ENCODE peak calls at places on chromosomes 3 and 15, in seven cellular contexts. One of them, this sample, is unnamed.

GRCh38 chr3:123353852-123354238 is 95.0 kb downstream of the ADCY5 start:
- DNase-seq in IMR-90: peak
- DNase-seq in fibroblast of lung: no peak
- DNase-seq in neural progenitor cell: no peak
- DNase-seq in GM12864: no peak
- DNase-seq in bronchial epithelial cell: peak
- DNase-seq in neuronal stem cell: no peak
- DNase-seq in this sample: no peak

GRCh38 chr3:182465301-182466185 is 327.8 kb upstream of the ATP11B start:
- DNase-seq in GM12864: no peak
- DNase-seq in neuronal stem cell: no peak
- DNase-seq in neural progenitor cell: no peak
- DNase-seq in IMR-90: no peak
- DNase-seq in fibroblast of lung: no peak
- DNase-seq in bronchial epithelial cell: no peak
- DNase-seq in this sample: no peak

GRCh38 chr3:13506239-13506638 is 26.1 kb downstream of the HDAC11 start:
- DNase-seq in fibroblast of lung: no peak
- DNase-seq in bronchial epithelial cell: no peak
- DNase-seq in GM12864: no peak
- DNase-seq in IMR-90: no peak
- DNase-seq in neuronal stem cell: no peak
- DNase-seq in neural progenitor cell: no peak
- DNase-seq in this sample: no peak

GRCh38 chr3:141060287-141060686 is 9.1 kb downstream of the SPSB4 start:
- DNase-seq in neuronal stem cell: no peak
- DNase-seq in neural progenitor cell: no peak
- DNase-seq in fibroblast of lung: no peak
- DNase-seq in GM12864: no peak
- DNase-seq in bronchial epithelial cell: no peak
- DNase-seq in IMR-90: no peak
- DNase-seq in this sample: no peak

GRCh38 chr3:24494616-24495333 is at the start of gene THRB:
- DNase-seq in bronchial epithelial cell: peak
- DNase-seq in neuronal stem cell: peak
- DNase-seq in neural progenitor cell: peak
- DNase-seq in GM12864: no peak
- DNase-seq in fibroblast of lung: peak
- DNase-seq in IMR-90: no peak
- DNase-seq in this sample: peak

GRCh38 chr15:83112233-83112958 is 5.0 kb downstream of the TM6SF1 start:
- DNase-seq in fibroblast of lung: peak
- DNase-seq in bronchial epithelial cell: no peak
- DNase-seq in IMR-90: peak
- DNase-seq in neuronal stem cell: no peak
- DNase-seq in GM12864: no peak
- DNase-seq in neural progenitor cell: no peak
- DNase-seq in this sample: peak

GRCh38 chr3:122660575-122660974 is 20.1 kb upstream of the PARP14 start:
- DNase-seq in GM12864: no peak
- DNase-seq in IMR-90: no peak
- DNase-seq in bronchial epithelial cell: no peak
- DNase-seq in fibroblast of lung: no peak
- DNase-seq in neuronal stem cell: no peak
- DNase-seq in neural progenitor cell: peak
- DNase-seq in this sample: no peak

GRCh38 chr3:192445768-192446644 is 281.3 kb downstream of the FGF12 start:
- DNase-seq in neuronal stem cell: no peak
- DNase-seq in fibroblast of lung: no peak
- DNase-seq in GM12864: no peak
- DNase-seq in neural progenitor cell: peak
- DNase-seq in bronchial epithelial cell: no peak
- DNase-seq in IMR-90: no peak
- DNase-seq in this sample: peak

GRCh38 chr3:13495351-13495813 is 15.3 kb downstream of the HDAC11 start:
- DNase-seq in GM12864: no peak
- DNase-seq in bronchial epithelial cell: no peak
- DNase-seq in fibroblast of lung: no peak
- DNase-seq in neuronal stem cell: no peak
- DNase-seq in neural progenitor cell: no peak
- DNase-seq in IMR-90: no peak
- DNase-seq in this sample: no peak

GRCh38 chr3:51686512-51687215 is 15.6 kb downstream of the TEX264 start:
- DNase-seq in neuronal stem cell: no peak
- DNase-seq in fibroblast of lung: no peak
- DNase-seq in IMR-90: peak
- DNase-seq in neural progenitor cell: no peak
- DNase-seq in GM12864: peak
- DNase-seq in bronchial epithelial cell: peak
- DNase-seq in this sample: no peak

DNA sequence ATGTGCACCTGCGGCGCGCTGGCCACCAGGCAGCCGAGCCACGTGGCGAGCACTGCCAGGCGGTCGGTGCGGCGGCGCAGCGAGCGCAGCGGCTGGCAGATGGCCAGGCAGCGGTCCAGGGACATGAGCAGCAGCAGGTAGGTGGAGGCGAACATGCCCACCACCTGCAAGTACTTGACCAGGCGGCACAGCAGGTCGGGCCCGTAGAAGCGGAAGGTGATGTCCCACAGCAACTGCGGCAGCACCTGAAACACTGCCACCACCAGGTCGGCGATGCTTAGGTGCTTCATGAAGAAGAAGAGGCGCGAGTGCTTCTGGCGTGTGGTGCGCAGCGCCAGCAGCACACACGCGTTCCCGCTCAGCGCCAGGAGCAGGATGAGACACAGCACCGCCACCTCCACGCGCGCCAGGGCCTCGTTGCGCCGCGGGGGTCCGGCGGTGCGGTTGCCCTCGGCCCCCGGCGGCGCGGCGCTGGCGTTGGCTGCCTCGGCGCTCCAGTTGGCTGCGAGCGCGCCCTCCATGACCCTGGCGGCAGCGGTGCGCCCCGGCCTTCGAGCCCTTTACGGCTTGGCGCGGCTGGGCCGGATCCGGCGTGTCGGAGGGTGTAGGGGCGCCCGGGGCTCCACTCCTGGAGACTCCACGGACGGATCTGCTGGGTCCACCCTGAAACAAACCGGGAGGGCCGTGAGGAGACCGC is 1.6 kb downstream of the OXTR start:
- DNase-seq in neuronal stem cell: no peak
- DNase-seq in IMR-90: no peak
- DNase-seq in GM12864: no peak
- DNase-seq in bronchial epithelial cell: peak
- DNase-seq in fibroblast of lung: peak
- DNase-seq in neural progenitor cell: peak
- DNase-seq in this sample: peak
- H3K4me3 ChIP-seq in neuronal stem cell: no peak
- H3K4me3 ChIP-seq in IMR-90: peak
- H3K4me3 ChIP-seq in GM12864: peak
- H3K4me3 ChIP-seq in bronchial epithelial cell: peak
- H3K4me3 ChIP-seq in fibroblast of lung: peak
- H3K4me3 ChIP-seq in neural progenitor cell: peak
- H3K4me3 ChIP-seq in this sample: peak

DNA sequence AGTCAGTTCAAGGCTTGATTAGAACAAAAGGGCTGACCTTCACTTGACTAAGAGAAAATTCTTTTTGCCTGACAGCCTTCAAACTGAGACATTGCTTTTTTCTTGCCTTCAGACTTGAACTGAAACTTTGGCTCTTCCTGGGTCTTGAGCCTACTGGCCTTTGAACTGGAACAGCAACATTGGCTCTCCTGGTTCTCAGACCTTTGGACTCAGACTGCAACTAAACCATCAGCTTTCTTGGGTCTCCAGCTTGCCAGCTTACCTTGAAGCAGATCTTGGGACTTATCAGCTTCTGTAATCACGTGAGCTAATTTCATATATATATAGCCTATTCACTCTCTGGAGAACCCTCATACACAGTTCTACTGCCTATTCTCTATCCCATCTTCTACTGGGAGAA is 19.5 kb upstream of the WDR49 start:
- DNase-seq in neuronal stem cell: no peak
- DNase-seq in bronchial epithelial cell: no peak
- DNase-seq in fibroblast of lung: no peak
- DNase-seq in neural progenitor cell: no peak
- DNase-seq in GM12864: no peak
- DNase-seq in IMR-90: no peak
- DNase-seq in this sample: no peak
- H3K4me3 ChIP-seq in neuronal stem cell: no peak
- H3K4me3 ChIP-seq in bronchial epithelial cell: no peak
- H3K4me3 ChIP-seq in fibroblast of lung: no peak
- H3K4me3 ChIP-seq in neural progenitor cell: no peak
- H3K4me3 ChIP-seq in GM12864: no peak
- H3K4me3 ChIP-seq in IMR-90: no peak
- H3K4me3 ChIP-seq in this sample: no peak

DNA sequence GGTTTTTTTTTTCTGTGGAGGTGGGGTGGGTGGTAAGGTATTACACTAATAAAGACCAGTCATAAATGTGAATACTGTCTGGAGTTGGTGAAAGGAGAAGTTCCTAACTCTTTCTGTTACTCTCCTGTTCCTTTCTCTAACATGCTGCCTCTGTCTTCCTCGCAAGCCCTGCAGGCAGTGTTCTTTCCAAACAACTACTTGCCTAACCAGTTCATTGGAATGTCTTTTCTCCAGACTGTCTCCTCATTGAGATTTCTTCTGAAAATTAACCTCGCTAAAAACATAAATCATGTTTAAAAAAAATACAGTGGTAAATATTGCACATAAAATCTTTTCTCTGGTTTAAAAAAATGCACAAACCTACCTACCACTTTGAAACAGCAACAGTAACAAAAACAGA is 135.2 kb downstream of the TP63 start:
- DNase-seq in bronchial epithelial cell: peak
- DNase-seq in GM12864: no peak
- DNase-seq in neural progenitor cell: no peak
- DNase-seq in fibroblast of lung: no peak
- DNase-seq in neuronal stem cell: no peak
- DNase-seq in IMR-90: peak
- DNase-seq in this sample: peak
- H3K4me3 ChIP-seq in bronchial epithelial cell: no peak
- H3K4me3 ChIP-seq in GM12864: no peak
- H3K4me3 ChIP-seq in neural progenitor cell: no peak
- H3K4me3 ChIP-seq in fibroblast of lung: no peak
- H3K4me3 ChIP-seq in neuronal stem cell: no peak
- H3K4me3 ChIP-seq in IMR-90: no peak
- H3K4me3 ChIP-seq in this sample: no peak

GRCh38 chr15:74776851-74777768 is 4.8 kb upstream of the CSK start:
- DNase-seq in neuronal stem cell: no peak
- DNase-seq in IMR-90: no peak
- DNase-seq in fibroblast of lung: no peak
- DNase-seq in GM12864: no peak
- DNase-seq in bronchial epithelial cell: no peak
- DNase-seq in neural progenitor cell: peak
- DNase-seq in this sample: peak

GRCh38 chr15:74779162-74779648 is 2.7 kb upstream of the CSK start:
- DNase-seq in fibroblast of lung: no peak
- DNase-seq in IMR-90: no peak
- DNase-seq in bronchial epithelial cell: no peak
- DNase-seq in neuronal stem cell: no peak
- DNase-seq in GM12864: no peak
- DNase-seq in neural progenitor cell: no peak
- DNase-seq in this sample: no peak

GRCh38 chr15:74777769-74778598 is 3.9 kb upstream of the CSK start:
- DNase-seq in neural progenitor cell: no peak
- DNase-seq in GM12864: no peak
- DNase-seq in bronchial epithelial cell: no peak
- DNase-seq in fibroblast of lung: no peak
- DNase-seq in neuronal stem cell: no peak
- DNase-seq in IMR-90: no peak
- DNase-seq in this sample: no peak

GRCh38 chr15:74780523-74780982 is 1.3 kb upstream of the CSK start:
- DNase-seq in neural progenitor cell: no peak
- DNase-seq in GM12864: no peak
- DNase-seq in bronchial epithelial cell: no peak
- DNase-seq in neuronal stem cell: no peak
- DNase-seq in IMR-90: no peak
- DNase-seq in fibroblast of lung: no peak
- DNase-seq in this sample: no peak

GRCh38 chr15:74778599-74778970 is 3.3 kb upstream of the CSK start:
- DNase-seq in IMR-90: no peak
- DNase-seq in fibroblast of lung: no peak
- DNase-seq in neuronal stem cell: no peak
- DNase-seq in neural progenitor cell: no peak
- DNase-seq in GM12864: no peak
- DNase-seq in bronchial epithelial cell: no peak
- DNase-seq in this sample: no peak
- H3K4me3 ChIP-seq in IMR-90: no peak
- H3K4me3 ChIP-seq in fibroblast of lung: no peak
- H3K4me3 ChIP-seq in neuronal stem cell: no peak
- H3K4me3 ChIP-seq in neural progenitor cell: no peak
- H3K4me3 ChIP-seq in GM12864: no peak
- H3K4me3 ChIP-seq in bronchial epithelial cell: no peak
- H3K4me3 ChIP-seq in this sample: no peak

GRCh38 chr3:111859974-111860859 is 1.2 kb downstream of the PHLDB2 start:
- DNase-seq in bronchial epithelial cell: peak
- DNase-seq in fibroblast of lung: peak
- DNase-seq in IMR-90: peak
- DNase-seq in neuronal stem cell: peak
- DNase-seq in GM12864: peak
- DNase-seq in neural progenitor cell: peak
- DNase-seq in this sample: peak

GRCh38 chr3:111862974-111863373 is 3.9 kb downstream of the PHLDB2 start:
- DNase-seq in GM12864: no peak
- DNase-seq in IMR-90: no peak
- DNase-seq in neural progenitor cell: no peak
- DNase-seq in neuronal stem cell: no peak
- DNase-seq in bronchial epithelial cell: no peak
- DNase-seq in fibroblast of lung: no peak
- DNase-seq in this sample: no peak

GRCh38 chr3:111863942-111864341 is 4.9 kb downstream of the PHLDB2 start:
- DNase-seq in neuronal stem cell: no peak
- DNase-seq in neural progenitor cell: no peak
- DNase-seq in fibroblast of lung: no peak
- DNase-seq in IMR-90: peak
- DNase-seq in bronchial epithelial cell: no peak
- DNase-seq in GM12864: no peak
- DNase-seq in this sample: peak

GRCh38 chr3:111861396-111861795 is 2.3 kb downstream of the PHLDB2 start:
- DNase-seq in IMR-90: no peak
- DNase-seq in neural progenitor cell: no peak
- DNase-seq in fibroblast of lung: no peak
- DNase-seq in neuronal stem cell: no peak
- DNase-seq in bronchial epithelial cell: no peak
- DNase-seq in GM12864: no peak
- DNase-seq in this sample: peak

GRCh38 chr3:111862415-111862814 is 3.4 kb downstream of the PHLDB2 start:
- DNase-seq in bronchial epithelial cell: no peak
- DNase-seq in fibroblast of lung: no peak
- DNase-seq in IMR-90: no peak
- DNase-seq in neuronal stem cell: no peak
- DNase-seq in neural progenitor cell: peak
- DNase-seq in GM12864: no peak
- DNase-seq in this sample: no peak
- H3K4me3 ChIP-seq in bronchial epithelial cell: no peak
- H3K4me3 ChIP-seq in fibroblast of lung: no peak
- H3K4me3 ChIP-seq in IMR-90: no peak
- H3K4me3 ChIP-seq in neuronal stem cell: no peak
- H3K4me3 ChIP-seq in neural progenitor cell: no peak
- H3K4me3 ChIP-seq in GM12864: no peak
- H3K4me3 ChIP-seq in this sample: peak

This sample was measured in adipocyte.